ENCODE peak calls at places on chromosomes 5 and 9, in five cellular contexts. S, E, B, A and X are unnamed samples.

GRCh38 chr9:77521091-77521490 is 127.0 kb downstream of the GNA14 start:
- DNase-seq in S (no peak), E (no peak), B (no peak), A (peak), X (no peak)

GRCh38 chr9:130106860-130107848 is 53.4 kb downstream of the GPR107 start:
- DNase-seq in S (peak), E (peak), B (peak), A (peak), X (no peak)

GRCh38 chr5:36654598-36654997 is 48.2 kb downstream of the SLC1A3 start:
- DNase-seq in S (no peak), E (no peak), B (no peak), A (no peak), X (no peak)

GRCh38 chr5:5419291-5420210 is 2.9 kb upstream of the ICE1 start:
- DNase-seq in S (peak), E (peak), B (peak), A (no peak), X (no peak)

GRCh38 chr9:133876144-133876543 is 116.0 kb downstream of the VAV2 start:
- DNase-seq in S (peak), E (no peak), B (no peak), A (no peak), X (no peak)

GRCh38 chr9:135359764-135360163 is 119.8 kb upstream of the PPP1R26 start:
- DNase-seq in S (no peak), E (no peak), B (no peak), A (no peak), X (no peak)

GRCh38 chr5:159184858-159185381 is 24.4 kb downstream of the RNF145 start:
- DNase-seq in S (no peak), E (no peak), B (no peak), A (no peak), X (no peak)

GRCh38 chr5:57219386-57219785 is 45.5 kb downstream of the GPBP1 start:
- DNase-seq in S (no peak), E (no peak), B (no peak), A (no peak), X (no peak)

GRCh38 chr5:159415301-159415937 is 85.1 kb upstream of the IL12B start:
- DNase-seq in S (no peak), E (no peak), B (no peak), A (no peak), X (no peak)

GRCh38 chr5:55925677-55926076 is 69.1 kb downstream of the IL6ST start:
- DNase-seq in S (no peak), E (no peak), B (no peak), A (no peak), X (no peak)

GRCh38 chr5:56323505-56323904 is 90.4 kb upstream of the ANKRD55 start:
- DNase-seq in S (no peak), E (no peak), B (no peak), A (no peak), X (no peak)

GRCh38 chr5:146340260-146341081 is 1.8 kb downstream of the POU4F3 start:
- DNase-seq in S (peak), E (no peak), B (peak), A (no peak), X (no peak)

GRCh38 chr5:111223086-111223789 is 946 bp upstream of the CAMK4 start:
- DNase-seq in S (no peak), E (no peak), B (no peak), A (no peak), X (no peak)

GRCh38 chr9:79189511-79189924 is 382.2 kb upstream of the TLE4 start:
- DNase-seq in S (no peak), E (no peak), B (no peak), A (no peak), X (no peak)

GRCh38 chr5:5404376-5404775 is 18.1 kb upstream of the ICE1 start:
- DNase-seq in S (no peak), E (no peak), B (no peak), A (no peak), X (no peak)

GRCh38 chr5:151005975-151006576 is 14.3 kb upstream of the GPX3 start:
- DNase-seq in S (no peak), E (no peak), B (peak), A (peak), X (no peak)

GRCh38 chr5:1471240-1471853 is 26.1 kb upstream of the SLC6A3 start:
- DNase-seq in S (no peak), E (no peak), B (no peak), A (no peak), X (no peak)

GRCh38 chr5:139911425-139912120 is 116.0 kb downstream of the PSD2 start:
- DNase-seq in S (no peak), E (no peak), B (no peak), A (peak), X (peak)

GRCh38 chr5:50947892-50948683 is 281.7 kb downstream of the PARP8 start:
- DNase-seq in S (no peak), E (no peak), B (no peak), A (no peak), X (no peak)

GRCh38 chr5:132468665-132469379 is 21.8 kb downstream of the IRF1 start:
- DNase-seq in S (no peak), E (no peak), B (no peak), A (no peak), X (no peak)